ENCODE peak calls at places on chromosomes 11 and 22, in eight cellular contexts. R is aorta; C is cardiac muscle cell; L is IMR-90; N is SJSA1; I is CD8-positive, alpha-beta memory T cell; V is dorsolateral prefrontal cortex; K is mammary epithelial cell. F is an unnamed sample.

GRCh38 chr22:21778705-21779363 is 43.2 kb upstream of the YPEL1 start:
- DNase-seq in R (no peak), C (no peak), L (peak; percentile 90), N (no peak), I (no peak), V (no peak), K (peak; percentile 14), F (peak; percentile 35)

GRCh38 chr11:119608201-119608600 is 120.8 kb downstream of the NECTIN1 start:
- DNase-seq in R (no peak), C (no peak), L (no peak), N (no peak), I (no peak), V (no peak), K (no peak), F (no peak)

GRCh38 chr11:133049244-133050019 is 482.9 kb downstream of the OPCML start:
- DNase-seq in R (no peak), C (no peak), L (no peak), N (no peak), I (no peak), V (no peak), K (no peak), F (no peak)

GRCh38 chr11:69231466-69232018 is 62.4 kb upstream of the MYEOV start:
- DNase-seq in R (no peak), C (no peak), L (no peak), N (no peak), I (peak; percentile 21), V (no peak), K (no peak), F (no peak)

GRCh38 chr11:9936754-9937153 is 272.9 kb downstream of the SWAP70 start:
- DNase-seq in R (no peak), C (no peak), L (no peak), N (no peak), I (no peak), V (no peak), K (no peak), F (no peak)

GRCh38 chr11:134476435-134477021 is 64.5 kb upstream of the B3GAT1 start:
- DNase-seq in R (no peak), C (peak; percentile 85), L (no peak), N (no peak), I (no peak), V (no peak), K (no peak), F (no peak)

GRCh38 chr11:86938900-86939880 is 16.0 kb downstream of the FZD4 start:
- DNase-seq in R (no peak), C (peak; percentile 71), L (peak; percentile 68), N (peak; percentile 6), I (no peak), V (no peak), K (peak; percentile 31), F (no peak)

GRCh38 chr22:39243443-39244072 is 1.2 kb downstream of the PDGFB start:
- DNase-seq in R (no peak), C (no peak), L (no peak), N (no peak), I (no peak), V (no peak), K (peak; percentile 56), F (no peak)

GRCh38 chr11:107018902-107019493 is 722 bp upstream of the GUCY1A2 start:
- DNase-seq in R (peak; percentile 71), C (peak; percentile 91), L (peak; percentile 61), N (peak; percentile 12), I (no peak), V (peak; percentile 79), K (peak; percentile 53), F (peak; percentile 81)

GRCh38 chr11:11498195-11498594 is 123.6 kb downstream of the GALNT18 start:
- DNase-seq in R (no peak), C (no peak), L (no peak), N (no peak), I (no peak), V (no peak), K (no peak), F (no peak)

GRCh38 chr11:61684870-61685610 is 4.8 kb downstream of the DAGLA start:
- DNase-seq in R (no peak), C (no peak), L (peak; percentile 54), N (no peak), I (no peak), V (no peak), K (no peak), F (no peak)

GRCh38 chr11:118615996-118616395 is 8.6 kb downstream of the PHLDB1 start:
- DNase-seq in R (peak; percentile 29), C (no peak), L (no peak), N (no peak), I (no peak), V (peak; percentile 36), K (no peak), F (no peak)

GRCh38 chr11:89477175-89477574 is 14.0 kb downstream of the NOX4 start:
- DNase-seq in R (no peak), C (no peak), L (no peak), N (no peak), I (no peak), V (no peak), K (no peak), F (no peak)

GRCh38 chr11:111605681-111606080 is 3.4 kb downstream of the SIK2 start:
- DNase-seq in R (no peak), C (no peak), L (no peak), N (no peak), I (no peak), V (no peak), K (no peak), F (no peak)

GRCh38 chr22:50342651-50343540 is at the start of gene PPP6R2:
- DNase-seq in R (peak; percentile 88), C (peak; percentile 87), L (peak; percentile 35), N (peak; percentile 72), I (peak; percentile 90), V (peak; percentile 93), K (peak; percentile 56), F (peak; percentile 82)

GRCh38 chr11:44568706-44569473 is 3.4 kb downstream of the CD82 start:
- DNase-seq in R (peak; percentile 93), C (no peak), L (peak; percentile 98), N (peak; percentile 92), I (peak; percentile 93), V (peak; percentile 65), K (peak; percentile 94), F (peak; percentile 84)

GRCh38 chr11:15663778-15664218 is 549.1 kb downstream of the INSC start:
- DNase-seq in R (no peak), C (no peak), L (no peak), N (peak; percentile 77), I (no peak), V (no peak), K (no peak), F (no peak)

GRCh38 chr11:113881856-113882255 is 6.5 kb upstream of the USP28 start:
- DNase-seq in R (no peak), C (no peak), L (no peak), N (no peak), I (no peak), V (no peak), K (no peak), F (no peak)

GRCh38 chr11:118172356-118172755 is 4.1 kb downstream of the SCN2B start:
- DNase-seq in R (no peak), C (no peak), L (no peak), N (no peak), I (no peak), V (no peak), K (no peak), F (no peak)

GRCh38 chr11:94639901-94640721 is 72.9 kb downstream of the PIWIL4 start:
- DNase-seq in R (peak; percentile 55), C (no peak), L (no peak), N (no peak), I (no peak), V (no peak), K (no peak), F (no peak)

GRCh38 chr11:69948256-69949141 is 129.3 kb upstream of the FGF3 start:
- DNase-seq in R (peak; percentile 55), C (no peak), L (peak; percentile 57), N (peak; percentile 98), I (no peak), V (no peak), K (peak; percentile 87), F (no peak)

GRCh38 chr11:3022300-3022967 is 30.3 kb upstream of the NAP1L4 start:
- DNase-seq in R (peak; percentile 57), C (no peak), L (peak; percentile 73), N (no peak), I (no peak), V (no peak), K (peak; percentile 81), F (no peak)

GRCh38 chr22:32650553-32651345 is 150.8 kb upstream of the TIMP3 start:
- DNase-seq in R (no peak), C (no peak), L (peak; percentile 69), N (no peak), I (no peak), V (no peak), K (no peak), F (no peak)
- H3K27ac ChIP-seq in R (no peak overlapping the region), C (no peak overlapping the region), L (peak overlapping the region; percentile 73), N (no peak overlapping the region), I (no peak overlapping the region), V (no peak overlapping the region), K (no peak overlapping the region), F (peak overlapping the region; percentile 76)

DNA sequence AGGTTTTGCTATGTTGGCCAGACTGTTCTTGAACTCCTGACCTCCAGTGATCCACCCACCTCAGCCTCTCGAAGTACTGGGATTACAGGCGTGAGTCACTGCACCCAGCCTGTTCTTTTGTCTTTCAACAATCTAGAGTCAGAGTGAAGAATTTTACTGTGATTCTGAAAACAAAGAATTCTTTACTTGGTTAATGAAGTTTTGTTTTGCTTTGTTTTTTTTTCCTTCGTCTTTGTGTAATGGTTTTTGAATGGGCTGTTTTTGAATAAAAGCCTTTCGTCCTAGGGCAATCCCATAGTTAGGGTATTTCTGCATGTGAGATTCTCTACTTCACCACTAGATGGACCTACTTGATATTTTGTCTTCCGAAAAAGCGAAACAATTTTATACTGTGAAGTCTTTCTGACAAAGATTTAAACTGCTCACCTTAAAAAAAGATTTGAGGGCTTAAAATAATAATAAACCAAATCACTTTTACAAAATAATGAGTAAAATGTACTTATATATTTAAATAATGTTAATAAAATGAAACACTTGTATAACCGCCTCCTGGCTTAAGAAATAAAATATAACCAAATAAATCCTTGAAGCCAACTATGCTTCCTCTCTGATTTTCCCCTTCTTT is 43.4 kb upstream of the SC5D start:
- DNase-seq in R (no peak), C (peak; percentile 53), L (peak; percentile 48), N (peak; percentile 80), I (no peak), V (no peak), K (peak; percentile 79), F (no peak)
- H3K4me3 ChIP-seq in R (no peak overlapping the region), C (no peak overlapping the region), L (no peak overlapping the region), N (no peak overlapping the region), I (no peak overlapping the region), V (no peak overlapping the region), K (peak overlapping the region; percentile 25), F (no peak overlapping the region)

DNA sequence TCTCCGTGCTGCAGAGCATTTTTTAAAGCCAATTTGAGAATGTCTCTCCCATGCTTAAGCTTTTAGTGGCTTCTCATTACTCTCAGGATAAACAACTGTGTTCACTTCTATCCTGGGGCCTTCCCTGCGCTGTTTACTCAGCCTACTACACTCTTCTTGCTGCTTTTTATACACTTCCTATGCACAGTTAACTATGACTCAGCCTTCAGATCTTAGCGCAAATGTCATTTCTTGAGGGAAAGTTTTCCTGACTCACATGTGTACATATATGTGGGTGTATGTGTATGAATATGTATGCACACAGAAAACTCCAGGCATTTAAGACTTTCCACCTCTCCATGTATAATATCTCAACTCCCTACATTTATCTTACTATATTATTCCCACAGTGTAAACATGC is 9.8 kb downstream of the THAP12 start:
- DNase-seq in R (no peak), C (no peak), L (peak; percentile 94), N (peak; percentile 62), I (no peak), V (no peak), K (peak; percentile 71), F (no peak)
- H3K27ac ChIP-seq in R (no peak overlapping the region), C (no peak overlapping the region), L (no peak overlapping the region), N (no peak overlapping the region), I (no peak overlapping the region), V (no peak overlapping the region), K (no peak overlapping the region), F (no peak overlapping the region)

GRCh38 chr22:43996170-43996980 is 27.7 kb upstream of the PARVB start:
- DNase-seq in R (peak; percentile 81), C (no peak), L (no peak), N (no peak), I (peak; percentile 76), V (peak; percentile 64), K (no peak), F (no peak)
- H3K4me3 ChIP-seq in R (no peak overlapping the region), C (no peak overlapping the region), L (no peak overlapping the region), N (no peak overlapping the region), I (peak overlapping the region; percentile 74), V (peak overlapping the region; percentile 51), K (no peak overlapping the region), F (peak overlapping the region; percentile 2)